ENCODE peak calls at places on chromosome 15, in five cellular contexts. K, O, T, U and E are unnamed samples.

GRCh38 chr15:96285306-96285705 is 45.2 kb upstream of the NR2F2 start:
- DNase-seq in O (no peak), T (no peak), U (no peak), K (peak; percentile 88), E (no peak)

GRCh38 chr15:69421498-69421897 is 7.3 kb downstream of the KIF23 start:
- DNase-seq in O (no peak), K (peak; percentile 18), U (no peak), T (no peak), E (no peak)

GRCh38 chr15:80590772-80591355 is 104.2 kb upstream of the ABHD17C start:
- DNase-seq in O (no peak), T (no peak), U (no peak), K (no peak), E (no peak)

GRCh38 chr15:41695750-41696436 is 35.7 kb downstream of the MGA start:
- DNase-seq in T (peak; percentile 34), U (peak; percentile 67), O (no peak), K (peak; percentile 61), E (no peak)

GRCh38 chr15:33201376-33202189 is 7.1 kb upstream of the FMN1 start:
- DNase-seq in U (peak; percentile 64), O (no peak), K (peak; percentile 6), T (no peak), E (no peak)

GRCh38 chr15:65377976-65378366 is at the start of gene IGDCC3:
- DNase-seq in T (no peak), K (peak; percentile 30), O (peak; percentile 40), U (no peak), E (peak; percentile 26)

GRCh38 chr15:90286678-90287077 is 21.2 kb downstream of the NGRN start:
- DNase-seq in U (peak; percentile 44), K (peak; percentile 63), O (no peak), T (peak; percentile 60), E (no peak)

GRCh38 chr15:81068516-81068915 is 65.6 kb upstream of the CFAP161 start:
- DNase-seq in K (no peak), U (no peak), O (no peak), T (no peak), E (no peak)

GRCh38 chr15:49187537-49188245 is 17.6 kb downstream of the GALK2 start:
- DNase-seq in T (no peak), U (no peak), K (no peak), O (no peak), E (no peak)

GRCh38 chr15:90232941-90233700 is 620 bp downstream of the CIB1 start:
- DNase-seq in O (no peak), T (peak; percentile 34), K (peak; percentile 42), U (peak; percentile 70), E (peak; percentile 61)

GRCh38 chr15:56460947-56461346 is 4.0 kb downstream of the MNS1 start:
- DNase-seq in T (no peak), O (no peak), U (no peak), K (no peak), E (no peak)

GRCh38 chr15:69125236-69125635 is 35.2 kb upstream of the GLCE start:
- DNase-seq in T (no peak), K (peak; percentile 37), U (no peak), O (no peak), E (no peak)

GRCh38 chr15:31024979-31025378 is 33.6 kb upstream of the MTMR10 start:
- DNase-seq in T (no peak), O (no peak), K (no peak), U (no peak), E (no peak)

GRCh38 chr15:37045859-37046318 is 54.5 kb downstream of the MEIS2 start:
- DNase-seq in K (no peak), O (peak; percentile 43), T (no peak), U (no peak), E (no peak)

GRCh38 chr15:38134252-38134651 is 118.4 kb upstream of the SPRED1 start:
- DNase-seq in T (no peak), K (no peak), O (no peak), U (no peak), E (no peak)

GRCh38 chr15:29050870-29051269 is 165.1 kb downstream of the APBA2 start:
- DNase-seq in U (no peak), T (peak; percentile 18), O (peak; percentile 29), K (peak; percentile 52), E (no peak)

GRCh38 chr15:79505956-79506355 is 73.8 kb downstream of the MINAR1 start:
- DNase-seq in U (no peak), T (no peak), O (no peak), K (no peak), E (no peak)

GRCh38 chr15:76197703-76198455 is 113.4 kb downstream of the ETFA start:
- DNase-seq in T (no peak), O (no peak), K (no peak), U (no peak), E (no peak)

GRCh38 chr15:60966316-60966715 is 262.8 kb downstream of the RORA start:
- DNase-seq in K (no peak), O (no peak), T (no peak), U (no peak), E (no peak)

GRCh38 chr15:67086650-67086941 is 21.2 kb downstream of the SMAD3 start:
- DNase-seq in O (no peak), K (no peak), T (no peak), U (no peak), E (no peak)
- H3K27ac ChIP-seq in O (no peak overlapping the region), K (peak overlapping the region; percentile 62), T (no peak overlapping the region), U (peak overlapping the region; percentile 39), E (no peak overlapping the region)

DNA sequence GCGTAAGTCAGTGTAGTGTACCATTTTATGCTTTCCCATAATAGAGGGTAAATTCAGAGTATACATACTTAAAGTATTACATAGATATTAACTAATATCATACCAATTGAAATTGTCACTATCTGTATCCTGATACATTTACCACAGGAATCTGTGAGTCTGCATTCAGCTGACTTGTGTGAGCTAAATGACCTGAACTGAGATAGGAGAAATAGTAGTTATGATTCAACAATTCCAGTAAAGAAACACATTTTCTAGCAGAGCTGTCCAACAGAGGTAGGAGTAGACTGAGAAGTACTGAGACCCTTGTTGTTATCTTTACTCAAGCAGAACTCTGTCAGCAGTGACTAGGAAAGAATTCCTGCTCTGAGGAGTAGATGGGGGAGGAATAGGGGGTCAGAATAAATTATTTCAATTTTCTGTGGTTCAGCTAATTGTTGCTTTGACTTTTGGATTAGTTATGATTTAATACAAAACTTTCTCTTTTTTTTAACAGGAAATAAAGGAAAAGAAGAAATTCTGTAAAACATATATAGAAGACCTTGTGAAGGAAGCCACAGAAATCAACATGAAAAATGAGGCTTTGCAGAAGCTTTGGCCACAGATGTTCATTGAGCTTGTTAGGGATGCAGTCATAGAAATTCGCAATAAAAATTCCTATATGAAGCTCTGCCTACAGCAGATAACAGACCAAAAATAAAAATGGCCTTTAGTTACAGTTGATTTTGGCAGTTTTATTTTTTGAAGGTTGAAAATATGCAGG is 66.2 kb upstream of the THSD4 start:
- DNase-seq in K (peak; percentile 95), T (no peak), U (no peak), O (no peak), E (no peak)
- H3K27ac ChIP-seq in K (no peak overlapping the region), T (no peak overlapping the region), U (no peak overlapping the region), O (no peak overlapping the region), E (no peak overlapping the region)

GRCh38 chr15:83164409-83165404 is 42.9 kb downstream of the HDGFL3 start:
- DNase-seq in T (peak; percentile 38), U (no peak), K (no peak), O (no peak), E (no peak)
- H3K27ac ChIP-seq in T (no peak overlapping the region), U (no peak overlapping the region), K (no peak overlapping the region), O (no peak overlapping the region), E (no peak overlapping the region)

GRCh38 chr15:98873441-98874218 is 134.0 kb downstream of the PGPEP1L start:
- DNase-seq in O (no peak), K (peak; percentile 70), T (no peak), U (no peak), E (no peak)
- H3K27ac ChIP-seq in O (no peak overlapping the region), K (no peak overlapping the region), T (no peak overlapping the region), U (no peak overlapping the region), E (no peak overlapping the region)

GRCh38 chr15:63044645-63045437 is 2.3 kb downstream of the TPM1 start:
- DNase-seq in T (no peak), U (no peak), K (no peak), O (no peak), E (no peak)
- H3K27ac ChIP-seq in T (no peak overlapping the region), U (no peak overlapping the region), K (peak overlapping the region; percentile 100), O (peak overlapping the region; percentile 44), E (no peak overlapping the region)